ENCODE peak calls at places on chromosomes 7 and 10, in ten cellular contexts. W, Q, M, C, K, O, Z, X, E and S are unnamed samples.

GRCh38 chr7:2017914-2018785 is 214.6 kb downstream of the MAD1L1 start:
- DNase-seq in E (no peak), M (no peak), C (no peak), K (no peak), W (no peak), O (no peak), Q (peak; percentile 56), X (no peak), Z (no peak), S (no peak)

GRCh38 chr10:131983780-131984179 is 2.1 kb upstream of the BNIP3 start:
- DNase-seq in W (no peak), O (no peak), Q (no peak), C (no peak), M (no peak), X (no peak), K (no peak), Z (peak; percentile 84), E (no peak), S (peak; percentile 86)

GRCh38 chr10:12975266-12975665 is 26.2 kb downstream of the CCDC3 start:
- DNase-seq in E (no peak), M (no peak), C (no peak), O (no peak), K (no peak), X (no peak), W (peak; percentile 63), Z (no peak), Q (no peak), S (no peak)

GRCh38 chr7:93147358-93147757 is 827 bp downstream of the SAMD9L start:
- DNase-seq in M (no peak), O (no peak), X (peak; percentile 60), E (no peak), W (no peak), Q (no peak), C (no peak), Z (no peak), K (no peak), S (peak; percentile 41)

GRCh38 chr10:17504547-17505245 is 50.3 kb upstream of the ST8SIA6 start:
- DNase-seq in E (no peak), C (no peak), K (no peak), M (no peak), Q (no peak), X (no peak), O (no peak), Z (no peak), W (no peak), S (no peak)

GRCh38 chr7:42143605-42144252 is 93.3 kb downstream of the GLI3 start:
- DNase-seq in K (no peak), E (no peak), Z (no peak), C (no peak), W (no peak), M (no peak), Q (no peak), X (no peak), O (no peak), S (no peak)

GRCh38 chr10:131947631-131948347 is 33.9 kb downstream of the BNIP3 start:
- DNase-seq in E (no peak), Z (peak; percentile 86), K (no peak), O (no peak), X (no peak), W (no peak), Q (peak; percentile 15), C (no peak), M (no peak), S (peak; percentile 94)

GRCh38 chr7:140059288-140060242 is 3.2 kb downstream of the PARP12 start:
- DNase-seq in M (no peak), E (peak; percentile 73), K (no peak), C (no peak), X (peak; percentile 43), Q (no peak), O (no peak), Z (peak; percentile 75), W (no peak), S (peak; percentile 74)

GRCh38 chr7:127988743-127989142 is 42.5 kb downstream of the LRRC4 start:
- DNase-seq in Q (no peak), Z (no peak), K (no peak), M (no peak), E (no peak), W (no peak), C (no peak), X (no peak), O (no peak), S (no peak)

GRCh38 chr7:123845823-123846216 is 851 bp downstream of the HYAL4 start:
- DNase-seq in X (no peak), Z (no peak), O (no peak), W (no peak), K (no peak), Q (no peak), M (no peak), C (no peak), E (no peak), S (no peak)

GRCh38 chr7:70810558-70811139 is 321.3 kb upstream of the GALNT17 start:
- DNase-seq in Q (no peak), E (no peak), Z (no peak), K (no peak), X (no peak), C (no peak), O (no peak), W (no peak), M (no peak), S (no peak)

GRCh38 chr7:70808876-70809275 is 323.1 kb upstream of the GALNT17 start:
- DNase-seq in O (no peak), C (no peak), Z (no peak), X (no peak), E (no peak), M (no peak), K (no peak), W (no peak), Q (no peak), S (no peak)

GRCh38 chr7:70807650-70808049 is 324.3 kb upstream of the GALNT17 start:
- DNase-seq in Q (no peak), X (no peak), Z (no peak), E (no peak), K (no peak), M (peak; percentile 40), W (peak; percentile 67), C (no peak), O (no peak), S (no peak)

GRCh38 chr7:70812511-70812910 is 319.4 kb upstream of the GALNT17 start:
- DNase-seq in M (no peak), C (no peak), X (no peak), E (no peak), W (peak; percentile 67), K (no peak), O (no peak), Q (no peak), Z (no peak), S (no peak)
- TF ChIP-seq CTCF in M (peak; percentile 31), C (no peak), X (no peak), E (no peak), W (peak; percentile 80), K (no peak), O (no peak), Q (no peak), Z (peak; percentile 46), S (no peak)

GRCh38 chr10:18611168-18611567 is 40.2 kb downstream of the NSUN6 start:
- DNase-seq in K (no peak), Z (no peak), Q (no peak), E (no peak), X (no peak), C (no peak), O (no peak), W (no peak), M (no peak), S (no peak)

GRCh38 chr10:18608581-18608980 is 42.8 kb downstream of the NSUN6 start:
- DNase-seq in Z (no peak), X (no peak), O (no peak), M (no peak), K (no peak), Q (no peak), W (no peak), E (no peak), C (no peak), S (peak; percentile 15)

GRCh38 chr10:18607979-18608378 is 43.4 kb downstream of the NSUN6 start:
- DNase-seq in E (no peak), O (no peak), K (no peak), Z (peak; percentile 12), Q (no peak), X (no peak), M (no peak), C (no peak), W (no peak), S (peak; percentile 40)

GRCh38 chr10:18607503-18607902 is 43.9 kb downstream of the NSUN6 start:
- DNase-seq in W (no peak), X (no peak), Q (no peak), O (no peak), C (no peak), E (peak; percentile 72), M (no peak), K (peak; percentile 56), Z (peak; percentile 29), S (peak; percentile 71)

GRCh38 chr10:18610517-18610916 is 40.9 kb downstream of the NSUN6 start:
- DNase-seq in M (no peak), W (no peak), X (no peak), K (no peak), C (no peak), Q (no peak), O (no peak), Z (peak; percentile 36), E (peak; percentile 72), S (peak; percentile 69)
- H3K27ac ChIP-seq in M (no peak overlapping the region), W (no peak overlapping the region), X (no peak overlapping the region), K (peak overlapping the region; percentile 12), C (no peak overlapping the region), Q (no peak overlapping the region), O (peak overlapping the region; percentile 58), Z (peak overlapping the region; percentile 9), E (peak overlapping the region; percentile 71), S (peak overlapping the region; percentile 82)

GRCh38 chr10:112446055-112446854 is 459 bp downstream of the ZDHHC6 start:
- DNase-seq in W (no peak), C (no peak), Z (no peak), M (no peak), Q (no peak), O (no peak), K (no peak), E (no peak), X (no peak), S (peak; percentile 26)

GRCh38 chr10:112441520-112441919 is 5.2 kb downstream of the ZDHHC6 start:
- DNase-seq in E (no peak), K (no peak), Z (no peak), O (no peak), C (no peak), W (no peak), Q (no peak), X (no peak), M (no peak), S (no peak)

GRCh38 chr10:112442063-112442462 is 4.7 kb downstream of the ZDHHC6 start:
- DNase-seq in O (no peak), Q (no peak), K (no peak), C (no peak), E (no peak), Z (no peak), W (no peak), M (no peak), X (no peak), S (no peak)

GRCh38 chr10:112448903-112449302 is 1.9 kb downstream of the VTI1A start:
- DNase-seq in Z (no peak), W (no peak), E (no peak), X (no peak), Q (no peak), O (no peak), K (no peak), C (no peak), M (no peak), S (no peak)

GRCh38 chr10:112446855-112447691 is at the start of the genes VTI1A and ZDHHC6:
- DNase-seq in Z (peak; percentile 66), X (peak; percentile 89), W (peak; percentile 90), C (peak; percentile 76), M (peak; percentile 87), Q (peak; percentile 91), E (peak; percentile 91), O (peak; percentile 24), K (peak; percentile 89), S (peak; percentile 84)
- TF ChIP-seq CTCF in Z (peak; percentile 43), X (no peak), W (no peak), C (no peak), M (peak; percentile 49), Q (no peak), E (no peak), O (peak; percentile 17), K (peak; percentile 45), S (no peak)

GRCh38 chr10:29839826-29840515 is 205.2 kb upstream of the SVIL start:
- DNase-seq in C (no peak), M (no peak), X (no peak), O (no peak), E (no peak), W (peak; percentile 71), Z (peak; percentile 98), Q (peak; percentile 78), K (no peak), S (peak; percentile 90)
- H3K27ac ChIP-seq in C (no peak overlapping the region), M (no peak overlapping the region), X (no peak overlapping the region), O (peak overlapping the region; percentile 61), E (no peak overlapping the region), W (no peak overlapping the region), Z (peak overlapping the region; percentile 78), Q (peak overlapping the region; percentile 31), K (no peak overlapping the region), S (no peak overlapping the region)